ENCODE peak calls at places on chromosomes 2 and 18, in ten cellular contexts. C, G, V, E, N, F, S, P, Z and A are unnamed samples.

GRCh38 chr2:120264995-120265394 is 12.3 kb downstream of the RALB start:
- DNase-seq in C (no peak), G (no peak), V (no peak), E (no peak), N (no peak), F (no peak), S (no peak), P (no peak), Z (no peak), A (no peak)

GRCh38 chr2:218345491-218346176 is 11.0 kb upstream of the CATIP start:
- DNase-seq in C (no peak), G (no peak), V (peak), E (no peak), N (no peak), F (no peak), S (no peak), P (no peak), Z (no peak), A (no peak)

GRCh38 chr18:48017625-48018024 is 87.2 kb upstream of the SMAD2 start:
- DNase-seq in C (no peak), G (no peak), V (no peak), E (no peak), N (peak), F (no peak), S (no peak), P (peak), Z (peak), A (no peak)

GRCh38 chr2:240128608-240129144 is 7.4 kb downstream of the COPS9 start:
- DNase-seq in C (no peak), G (no peak), V (no peak), E (no peak), N (no peak), F (no peak), S (peak), P (no peak), Z (no peak), A (peak)

GRCh38 chr2:41914936-41915335 is 132.9 kb upstream of the PKDCC start:
- DNase-seq in C (no peak), G (no peak), V (no peak), E (no peak), N (peak), F (no peak), S (no peak), P (no peak), Z (peak), A (no peak)

GRCh38 chr2:86786001-86786536 is 4.6 kb downstream of the CD8A start:
- DNase-seq in C (no peak), G (no peak), V (no peak), E (no peak), N (no peak), F (no peak), S (no peak), P (no peak), Z (no peak), A (no peak)

GRCh38 chr2:240322231-240322955 is 113.1 kb upstream of the GPC1 start:
- DNase-seq in C (no peak), G (no peak), V (no peak), E (no peak), N (peak), F (no peak), S (peak), P (no peak), Z (peak), A (no peak)

GRCh38 chr2:74690571-74690970 is 36.5 kb downstream of the SEMA4F start:
- DNase-seq in C (peak), G (peak), V (peak), E (no peak), N (peak), F (peak), S (no peak), P (no peak), Z (peak), A (peak)

GRCh38 chr2:14288016-14288415 is 344.5 kb upstream of the LRATD1 start:
- DNase-seq in C (no peak), G (no peak), V (no peak), E (no peak), N (no peak), F (no peak), S (no peak), P (no peak), Z (no peak), A (no peak)

GRCh38 chr18:1968801-1969498 is 602.4 kb downstream of the METTL4 start:
- DNase-seq in C (no peak), G (no peak), V (no peak), E (no peak), N (no peak), F (no peak), S (no peak), P (no peak), Z (no peak), A (no peak)

GRCh38 chr2:229901819-229902218 is 20.0 kb downstream of the TRIP12 start:
- DNase-seq in C (peak), G (no peak), V (no peak), E (no peak), N (peak), F (peak), S (peak), P (no peak), Z (peak), A (no peak)

GRCh38 chr2:99715956-99716355 is 226.1 kb upstream of the REV1 start:
- DNase-seq in C (no peak), G (no peak), V (no peak), E (no peak), N (peak), F (no peak), S (no peak), P (no peak), Z (no peak), A (no peak)

GRCh38 chr2:239858179-239858578 is 167.0 kb downstream of the NDUFA10 start:
- DNase-seq in C (no peak), G (peak), V (peak), E (no peak), N (no peak), F (no peak), S (no peak), P (no peak), Z (peak), A (no peak)

GRCh38 chr2:23658466-23658942 is 268.4 kb downstream of the ATAD2B start:
- DNase-seq in C (no peak), G (no peak), V (no peak), E (peak), N (no peak), F (no peak), S (peak), P (no peak), Z (peak), A (peak)